ENCODE peak calls at places on chromosomes 4 and X, in four cellular contexts. One of them, this sample, is unnamed.

GRCh38 chr4:82380344-82380743 is 6.6 kb upstream of the HNRNPD start:
- DNase-seq in GM12878: no peak
- DNase-seq in HL-60: no peak
- DNase-seq in K562: no peak
- DNase-seq in this sample: no peak

GRCh38 chr4:108902769-108903168 is 139.9 kb upstream of the ETNPPL start:
- DNase-seq in GM12878: no peak
- DNase-seq in HL-60: no peak
- DNase-seq in K562: no peak
- DNase-seq in this sample: no peak

GRCh38 chr4:2340272-2341061 is 78.0 kb downstream of the ZFYVE28 start:
- DNase-seq in GM12878: no peak
- DNase-seq in HL-60: no peak
- DNase-seq in K562: no peak
- DNase-seq in this sample: no peak

GRCh38 chr4:143381171-143382118 is 44.8 kb downstream of the GAB1 start:
- DNase-seq in GM12878: no peak
- DNase-seq in HL-60: no peak
- DNase-seq in K562: no peak
- DNase-seq in this sample: no peak

GRCh38 chrX:106039920-106040319 is 1.4 kb upstream of the SERPINA7 start:
- DNase-seq in GM12878: no peak
- DNase-seq in HL-60: no peak
- DNase-seq in K562: no peak
- DNase-seq in this sample: no peak

GRCh38 chrX:98448524-98448923 is 1564.8 kb downstream of the RPA4 start:
- DNase-seq in GM12878: no peak
- DNase-seq in HL-60: no peak
- DNase-seq in K562: no peak
- DNase-seq in this sample: no peak

GRCh38 chr4:791866-792630 is 33.9 kb downstream of the CPLX1 start:
- DNase-seq in GM12878: no peak
- DNase-seq in HL-60: no peak
- DNase-seq in K562: peak; percentile 46
- DNase-seq in this sample: no peak

GRCh38 chr4:22500128-22500611 is 15.7 kb downstream of the ADGRA3 start:
- DNase-seq in GM12878: no peak
- DNase-seq in HL-60: no peak
- DNase-seq in K562: no peak
- DNase-seq in this sample: no peak

GRCh38 chrX:76893930-76894329 is 466.4 kb downstream of the MAGEE1 start:
- DNase-seq in GM12878: no peak
- DNase-seq in HL-60: no peak
- DNase-seq in K562: no peak
- DNase-seq in this sample: no peak

GRCh38 chrX:97461763-97462162 is 578.1 kb downstream of the RPA4 start:
- DNase-seq in GM12878: no peak
- DNase-seq in HL-60: no peak
- DNase-seq in K562: no peak
- DNase-seq in this sample: no peak

GRCh38 chr4:106478152-106478551 is 109.6 kb upstream of the GIMD1 start:
- DNase-seq in GM12878: no peak
- DNase-seq in HL-60: no peak
- DNase-seq in K562: no peak
- DNase-seq in this sample: no peak

GRCh38 chr4:41145571-41146078 is 68.7 kb downstream of the APBB2 start:
- DNase-seq in GM12878: peak; percentile 31
- DNase-seq in HL-60: no peak
- DNase-seq in K562: no peak
- DNase-seq in this sample: no peak

GRCh38 chrX:50877310-50877709 is 33.2 kb upstream of the BMP15 start:
- DNase-seq in GM12878: no peak
- DNase-seq in HL-60: no peak
- DNase-seq in K562: no peak
- DNase-seq in this sample: no peak

GRCh38 chr4:86032476-86033022 is 327.3 kb downstream of the MAPK10 start:
- DNase-seq in GM12878: no peak
- DNase-seq in HL-60: peak; percentile 32
- DNase-seq in K562: no peak
- DNase-seq in this sample: no peak

GRCh38 chr4:40246938-40247337 is 50.1 kb downstream of the RHOH start:
- DNase-seq in GM12878: no peak
- DNase-seq in HL-60: no peak
- DNase-seq in K562: no peak
- DNase-seq in this sample: no peak

GRCh38 chr4:40856836-40857362 is 107.1 kb downstream of the NSUN7 start:
- DNase-seq in GM12878: no peak
- DNase-seq in HL-60: peak; percentile 64
- DNase-seq in K562: peak; percentile 83
- DNase-seq in this sample: peak; percentile 71

GRCh38 chr4:3303840-3304715 is 11.3 kb downstream of the RGS12 start:
- DNase-seq in GM12878: no peak
- DNase-seq in HL-60: no peak
- DNase-seq in K562: no peak
- DNase-seq in this sample: no peak

GRCh38 chr4:24794111-24794860 is 1.1 kb upstream of the SOD3 start:
- DNase-seq in GM12878: no peak
- DNase-seq in HL-60: no peak
- DNase-seq in K562: no peak
- DNase-seq in this sample: no peak

GRCh38 chrX:49947778-49948177 is 25.4 kb downstream of the CLCN5 start:
- DNase-seq in GM12878: no peak
- DNase-seq in HL-60: peak; percentile 33
- DNase-seq in K562: no peak
- DNase-seq in this sample: no peak

GRCh38 chr4:173275150-173275549 is 59.0 kb downstream of the HMGB2 start:
- DNase-seq in GM12878: no peak
- DNase-seq in HL-60: no peak
- DNase-seq in K562: peak; percentile 39
- DNase-seq in this sample: no peak

GRCh38 chrX:44344687-44345086 is 1.2 kb upstream of the EFHC2 start:
- DNase-seq in GM12878: no peak
- DNase-seq in HL-60: peak; percentile 87
- DNase-seq in K562: peak; percentile 42
- DNase-seq in this sample: no peak

GRCh38 chr4:123826896-123827295 is 430.3 kb downstream of the SPRY1 start:
- DNase-seq in GM12878: no peak
- DNase-seq in HL-60: no peak
- DNase-seq in K562: no peak
- DNase-seq in this sample: no peak

GRCh38 chr4:19615086-19615689 is 636.5 kb upstream of the SLIT2 start:
- DNase-seq in GM12878: no peak
- DNase-seq in HL-60: no peak
- DNase-seq in K562: no peak
- DNase-seq in this sample: no peak

GRCh38 chr4:121177238-121178137 is 13.4 kb upstream of the TNIP3 start:
- DNase-seq in GM12878: no peak
- DNase-seq in HL-60: no peak
- DNase-seq in K562: no peak
- DNase-seq in this sample: no peak

GRCh38 chr4:78599931-78600375 is 48.4 kb downstream of the ANXA3 start:
- DNase-seq in GM12878: no peak
- DNase-seq in HL-60: no peak
- DNase-seq in K562: peak; percentile 56
- DNase-seq in this sample: no peak

GRCh38 chrX:53511302-53511701 is 77.1 kb upstream of the HSD17B10 start:
- DNase-seq in GM12878: no peak
- DNase-seq in HL-60: peak; percentile 48
- DNase-seq in K562: no peak
- DNase-seq in this sample: no peak

GRCh38 chr4:175229154-175229553 is 311.0 kb downstream of the ADAM29 start:
- DNase-seq in GM12878: no peak
- DNase-seq in HL-60: no peak
- DNase-seq in K562: no peak
- DNase-seq in this sample: no peak

GRCh38 chrX:35841872-35842271 is 43.7 kb downstream of the MAGEB16 start:
- DNase-seq in GM12878: no peak
- DNase-seq in HL-60: peak; percentile 6
- DNase-seq in K562: no peak
- DNase-seq in this sample: no peak
- TF ChIP-seq SPI1 in GM12878: no peak
- TF ChIP-seq SPI1 in HL-60: no peak
- TF ChIP-seq SPI1 in K562: no peak
- TF ChIP-seq SPI1 in this sample: no peak

GRCh38 chrX:31233941-31234496 is 162.2 kb upstream of the FTHL17 start:
- DNase-seq in GM12878: no peak
- DNase-seq in HL-60: no peak
- DNase-seq in K562: no peak
- DNase-seq in this sample: no peak
- TF ChIP-seq SPI1 in GM12878: no peak
- TF ChIP-seq SPI1 in HL-60: no peak
- TF ChIP-seq SPI1 in K562: no peak
- TF ChIP-seq SPI1 in this sample: no peak

GRCh38 chr4:88818650-88819470 is 121.2 kb upstream of the NAP1L5 start:
- DNase-seq in GM12878: peak; percentile 15
- DNase-seq in HL-60: peak; percentile 12
- DNase-seq in K562: no peak
- DNase-seq in this sample: no peak
- TF ChIP-seq SPI1 in GM12878: no peak
- TF ChIP-seq SPI1 in HL-60: no peak
- TF ChIP-seq SPI1 in K562: no peak
- TF ChIP-seq SPI1 in this sample: no peak

GRCh38 chr4:73615613-73616012 is 4.6 kb downstream of the RASSF6 start:
- DNase-seq in GM12878: no peak
- DNase-seq in HL-60: no peak
- DNase-seq in K562: no peak
- DNase-seq in this sample: no peak
- TF ChIP-seq SPI1 in GM12878: no peak
- TF ChIP-seq SPI1 in HL-60: no peak
- TF ChIP-seq SPI1 in K562: no peak
- TF ChIP-seq SPI1 in this sample: no peak

GRCh38 chr4:190014771-190015537 is 12.1 kb downstream of the FRG2 start:
- DNase-seq in GM12878: no peak
- DNase-seq in HL-60: no peak
- DNase-seq in K562: peak; percentile 53
- DNase-seq in this sample: no peak
- TF ChIP-seq SPI1 in GM12878: no peak
- TF ChIP-seq SPI1 in HL-60: no peak
- TF ChIP-seq SPI1 in K562: no peak
- TF ChIP-seq SPI1 in this sample: no peak

GRCh38 chr4:138035781-138036258 is 206.3 kb downstream of the SLC7A11 start:
- DNase-seq in GM12878: peak; percentile 69
- DNase-seq in HL-60: peak; percentile 22
- DNase-seq in K562: peak; percentile 22
- DNase-seq in this sample: peak; percentile 30
- TF ChIP-seq SPI1 in GM12878: peak; percentile 94
- TF ChIP-seq SPI1 in HL-60: peak; percentile 17
- TF ChIP-seq SPI1 in K562: no peak
- TF ChIP-seq SPI1 in this sample: peak; percentile 96

DNA sequence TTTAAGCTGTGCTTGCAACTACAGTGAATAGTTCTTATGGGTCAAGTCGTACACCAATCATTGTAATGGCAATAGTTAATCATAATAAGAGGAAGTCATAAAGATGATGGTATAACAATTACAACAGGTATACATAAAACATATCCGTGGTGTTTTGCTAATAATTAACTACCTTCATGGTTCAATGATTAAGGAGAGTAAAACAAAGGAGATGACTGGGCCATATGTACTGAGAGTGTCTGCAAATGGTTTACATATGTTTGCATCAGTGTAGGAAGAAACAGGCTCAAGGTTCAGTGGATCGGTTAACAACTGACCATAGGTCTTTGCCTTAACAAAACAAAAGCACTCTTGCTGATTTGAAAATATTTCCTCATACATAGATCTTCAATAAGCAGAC is 253.0 kb downstream of the COX7B2 start:
- DNase-seq in GM12878: no peak
- DNase-seq in HL-60: no peak
- DNase-seq in K562: no peak
- DNase-seq in this sample: no peak
- TF ChIP-seq SPI1 in GM12878: no peak
- TF ChIP-seq SPI1 in HL-60: no peak
- TF ChIP-seq SPI1 in K562: no peak
- TF ChIP-seq SPI1 in this sample: no peak

GRCh38 chr4:60737858-60738257 is 462.3 kb upstream of the ADGRL3 start:
- DNase-seq in GM12878: no peak
- DNase-seq in HL-60: no peak
- DNase-seq in K562: no peak
- DNase-seq in this sample: no peak
- TF ChIP-seq SPI1 in GM12878: no peak
- TF ChIP-seq SPI1 in HL-60: no peak
- TF ChIP-seq SPI1 in K562: no peak
- TF ChIP-seq SPI1 in this sample: no peak

GRCh38 chr4:112775801-112776200 is 138.9 kb downstream of the LARP7 start:
- DNase-seq in GM12878: no peak
- DNase-seq in HL-60: no peak
- DNase-seq in K562: no peak
- DNase-seq in this sample: no peak
- TF ChIP-seq SPI1 in GM12878: no peak
- TF ChIP-seq SPI1 in HL-60: peak; percentile 68
- TF ChIP-seq SPI1 in K562: no peak
- TF ChIP-seq SPI1 in this sample: no peak

This sample was measured in GM12891.